ENCODE peak calls at places on chromosomes 2 and 18, in seven cellular contexts. One of them, this sample, is unnamed.

GRCh38 chr2:241795021-241795999 is 13.7 kb upstream of the NEU4 start:
- DNase-seq in mesenchymal stem cell: no peak
- DNase-seq in neuronal stem cell: no peak
- DNase-seq in IMR-90: no peak
- DNase-seq in mesendoderm: no peak
- DNase-seq in trophoblast cell: no peak
- DNase-seq in H9: no peak
- DNase-seq in this sample: no peak

GRCh38 chr18:79819951-79820351 is 22.2 kb downstream of the KCNG2 start:
- DNase-seq in mesenchymal stem cell: no peak
- DNase-seq in neuronal stem cell: no peak
- DNase-seq in IMR-90: no peak
- DNase-seq in mesendoderm: no peak
- DNase-seq in trophoblast cell: no peak
- DNase-seq in H9: no peak
- DNase-seq in this sample: no peak

GRCh38 chr2:128636802-128637147 is 318.1 kb upstream of the HS6ST1 start:
- DNase-seq in mesenchymal stem cell: no peak
- DNase-seq in neuronal stem cell: no peak
- DNase-seq in IMR-90: no peak
- DNase-seq in mesendoderm: no peak
- DNase-seq in trophoblast cell: no peak
- DNase-seq in H9: peak; percentile 28
- DNase-seq in this sample: peak; percentile 38

GRCh38 chr2:239625106-239625845 is 224.5 kb upstream of the HDAC4 start:
- DNase-seq in mesenchymal stem cell: no peak
- DNase-seq in neuronal stem cell: no peak
- DNase-seq in IMR-90: no peak
- DNase-seq in mesendoderm: no peak
- DNase-seq in trophoblast cell: no peak
- DNase-seq in H9: no peak
- DNase-seq in this sample: no peak

GRCh38 chr18:78587096-78587495 is 392.5 kb upstream of the SALL3 start:
- DNase-seq in mesenchymal stem cell: no peak
- DNase-seq in neuronal stem cell: no peak
- DNase-seq in IMR-90: no peak
- DNase-seq in mesendoderm: no peak
- DNase-seq in trophoblast cell: no peak
- DNase-seq in H9: no peak
- DNase-seq in this sample: no peak

GRCh38 chr2:9037176-9037575 is 33.7 kb upstream of the MBOAT2 start:
- DNase-seq in mesenchymal stem cell: no peak
- DNase-seq in neuronal stem cell: no peak
- DNase-seq in IMR-90: peak; percentile 22
- DNase-seq in mesendoderm: no peak
- DNase-seq in trophoblast cell: no peak
- DNase-seq in H9: no peak
- DNase-seq in this sample: no peak

GRCh38 chr2:137910641-137911040 is 53.6 kb upstream of the HNMT start:
- DNase-seq in mesenchymal stem cell: peak; percentile 43
- DNase-seq in neuronal stem cell: peak; percentile 14
- DNase-seq in IMR-90: peak; percentile 20
- DNase-seq in mesendoderm: peak; percentile 19
- DNase-seq in trophoblast cell: peak; percentile 69
- DNase-seq in H9: no peak
- DNase-seq in this sample: no peak

GRCh38 chr2:202099515-202099914 is 26.5 kb downstream of the KIAA2012 start:
- DNase-seq in mesenchymal stem cell: no peak
- DNase-seq in neuronal stem cell: peak; percentile 36
- DNase-seq in IMR-90: no peak
- DNase-seq in mesendoderm: peak; percentile 74
- DNase-seq in trophoblast cell: peak; percentile 6
- DNase-seq in H9: no peak
- DNase-seq in this sample: no peak

GRCh38 chr2:127625146-127625943 is 20.6 kb upstream of the GPR17 start:
- DNase-seq in mesenchymal stem cell: no peak
- DNase-seq in neuronal stem cell: no peak
- DNase-seq in IMR-90: no peak
- DNase-seq in mesendoderm: no peak
- DNase-seq in trophoblast cell: no peak
- DNase-seq in H9: no peak
- DNase-seq in this sample: no peak

GRCh38 chr2:239821694-239822075 is 203.5 kb downstream of the NDUFA10 start:
- DNase-seq in mesenchymal stem cell: no peak
- DNase-seq in neuronal stem cell: no peak
- DNase-seq in IMR-90: no peak
- DNase-seq in mesendoderm: no peak
- DNase-seq in trophoblast cell: no peak
- DNase-seq in H9: peak; percentile 16
- DNase-seq in this sample: no peak

GRCh38 chr2:216320852-216321251 is 51.4 kb downstream of the MARCHF4 start:
- DNase-seq in mesenchymal stem cell: no peak
- DNase-seq in neuronal stem cell: no peak
- DNase-seq in IMR-90: peak; percentile 36
- DNase-seq in mesendoderm: no peak
- DNase-seq in trophoblast cell: peak; percentile 59
- DNase-seq in H9: no peak
- DNase-seq in this sample: no peak

GRCh38 chr2:178819992-178820391 is 12.8 kb upstream of the TTN start:
- DNase-seq in mesenchymal stem cell: no peak
- DNase-seq in neuronal stem cell: no peak
- DNase-seq in IMR-90: no peak
- DNase-seq in mesendoderm: no peak
- DNase-seq in trophoblast cell: no peak
- DNase-seq in H9: no peak
- DNase-seq in this sample: no peak

GRCh38 chr2:45845058-45845457 is 193.6 kb downstream of the PRKCE start:
- DNase-seq in mesenchymal stem cell: peak; percentile 30
- DNase-seq in neuronal stem cell: no peak
- DNase-seq in IMR-90: no peak
- DNase-seq in mesendoderm: no peak
- DNase-seq in trophoblast cell: no peak
- DNase-seq in H9: no peak
- DNase-seq in this sample: no peak

GRCh38 chr18:45324489-45325111 is 290.7 kb upstream of the SLC14A2 start:
- DNase-seq in mesenchymal stem cell: peak; percentile 19
- DNase-seq in neuronal stem cell: peak; percentile 11
- DNase-seq in IMR-90: peak; percentile 8
- DNase-seq in mesendoderm: peak; percentile 74
- DNase-seq in trophoblast cell: peak; percentile 12
- DNase-seq in H9: peak; percentile 38
- DNase-seq in this sample: peak; percentile 21

GRCh38 chr2:4618141-4618540 is 914.8 kb downstream of the DCDC2C start:
- DNase-seq in mesenchymal stem cell: no peak
- DNase-seq in neuronal stem cell: no peak
- DNase-seq in IMR-90: no peak
- DNase-seq in mesendoderm: no peak
- DNase-seq in trophoblast cell: no peak
- DNase-seq in H9: no peak
- DNase-seq in this sample: no peak

GRCh38 chr2:105792561-105792960 is 47.8 kb downstream of the NCK2 start:
- DNase-seq in mesenchymal stem cell: no peak
- DNase-seq in neuronal stem cell: no peak
- DNase-seq in IMR-90: no peak
- DNase-seq in mesendoderm: no peak
- DNase-seq in trophoblast cell: no peak
- DNase-seq in H9: no peak
- DNase-seq in this sample: no peak

GRCh38 chr18:34639662-34640061 is 70.4 kb upstream of the DTNA start:
- DNase-seq in mesenchymal stem cell: no peak
- DNase-seq in neuronal stem cell: no peak
- DNase-seq in IMR-90: no peak
- DNase-seq in mesendoderm: no peak
- DNase-seq in trophoblast cell: no peak
- DNase-seq in H9: no peak
- DNase-seq in this sample: no peak

GRCh38 chr2:134988994-134989605 is 58.1 kb downstream of the MAP3K19 start:
- DNase-seq in mesenchymal stem cell: peak; percentile 49
- DNase-seq in neuronal stem cell: no peak
- DNase-seq in IMR-90: peak; percentile 50
- DNase-seq in mesendoderm: peak; percentile 27
- DNase-seq in trophoblast cell: peak; percentile 57
- DNase-seq in H9: no peak
- DNase-seq in this sample: no peak

DNA sequence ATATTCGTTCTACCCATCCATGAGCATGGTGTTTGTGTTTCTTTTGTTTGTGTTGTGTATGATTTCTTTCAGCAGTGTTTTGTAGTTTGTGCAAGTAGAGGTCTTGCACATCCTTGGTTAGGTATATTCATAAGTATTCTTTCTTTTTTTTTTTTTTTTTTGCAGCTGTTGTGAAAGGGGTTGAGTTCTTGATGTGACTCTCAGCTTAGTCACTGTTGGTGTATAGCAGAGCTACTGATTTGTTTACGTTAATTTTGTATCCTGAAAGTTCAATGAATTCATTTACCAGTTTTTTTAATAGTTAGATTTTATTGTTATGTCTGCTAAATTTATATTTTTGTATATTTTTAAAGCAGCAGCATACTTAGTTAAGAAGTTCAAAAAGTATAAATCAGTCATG is 834.4 kb upstream of the NRXN1 start:
- DNase-seq in mesenchymal stem cell: peak; percentile 23
- DNase-seq in neuronal stem cell: no peak
- DNase-seq in IMR-90: peak; percentile 85
- DNase-seq in mesendoderm: no peak
- DNase-seq in trophoblast cell: no peak
- DNase-seq in H9: no peak
- DNase-seq in this sample: no peak
- H2AK5ac ChIP-seq in mesenchymal stem cell: no peak overlapping the region
- H2AK5ac ChIP-seq in neuronal stem cell: no peak overlapping the region
- H2AK5ac ChIP-seq in IMR-90: no peak overlapping the region
- H2AK5ac ChIP-seq in mesendoderm: no peak overlapping the region
- H2AK5ac ChIP-seq in trophoblast cell: no peak overlapping the region
- H2AK5ac ChIP-seq in H9: no peak overlapping the region
- H2AK5ac ChIP-seq in this sample: no peak overlapping the region

DNA sequence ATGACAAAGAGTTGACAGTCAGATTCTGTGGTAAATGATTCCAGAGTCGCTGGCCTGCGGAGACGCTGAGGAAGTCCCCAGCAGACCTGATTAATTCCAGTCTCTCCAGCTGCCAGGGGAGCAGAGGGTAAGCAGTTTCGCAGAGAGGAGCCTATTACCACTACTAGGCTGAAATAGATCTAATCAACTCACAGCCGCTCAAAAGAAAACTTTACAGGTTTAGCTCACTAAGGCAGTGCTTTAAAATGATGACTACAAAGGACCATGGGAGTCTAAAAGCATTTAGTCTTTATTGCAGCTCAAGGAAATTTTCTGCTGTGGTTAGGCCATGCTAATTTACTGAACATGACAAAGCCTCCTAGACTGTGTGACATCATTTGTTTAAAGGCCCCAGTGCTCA is 445.6 kb upstream of the POU3F3 start:
- DNase-seq in mesenchymal stem cell: no peak
- DNase-seq in neuronal stem cell: no peak
- DNase-seq in IMR-90: no peak
- DNase-seq in mesendoderm: peak; percentile 54
- DNase-seq in trophoblast cell: no peak
- DNase-seq in H9: no peak
- DNase-seq in this sample: no peak
- H2AK5ac ChIP-seq in mesenchymal stem cell: no peak overlapping the region
- H2AK5ac ChIP-seq in neuronal stem cell: no peak overlapping the region
- H2AK5ac ChIP-seq in IMR-90: no peak overlapping the region
- H2AK5ac ChIP-seq in mesendoderm: no peak overlapping the region
- H2AK5ac ChIP-seq in trophoblast cell: no peak overlapping the region
- H2AK5ac ChIP-seq in H9: no peak overlapping the region
- H2AK5ac ChIP-seq in this sample: no peak overlapping the region

GRCh38 chr18:28040216-28040615 is 136.7 kb downstream of the CDH2 start:
- DNase-seq in mesenchymal stem cell: no peak
- DNase-seq in neuronal stem cell: no peak
- DNase-seq in IMR-90: no peak
- DNase-seq in mesendoderm: no peak
- DNase-seq in trophoblast cell: no peak
- DNase-seq in H9: no peak
- DNase-seq in this sample: no peak
- H2AK5ac ChIP-seq in mesenchymal stem cell: no peak overlapping the region
- H2AK5ac ChIP-seq in neuronal stem cell: no peak overlapping the region
- H2AK5ac ChIP-seq in IMR-90: no peak overlapping the region
- H2AK5ac ChIP-seq in mesendoderm: no peak overlapping the region
- H2AK5ac ChIP-seq in trophoblast cell: no peak overlapping the region
- H2AK5ac ChIP-seq in H9: no peak overlapping the region
- H2AK5ac ChIP-seq in this sample: no peak overlapping the region

GRCh38 chr2:47078541-47079482 is 76.3 kb downstream of the STPG4 start:
- DNase-seq in mesenchymal stem cell: no peak
- DNase-seq in neuronal stem cell: no peak
- DNase-seq in IMR-90: no peak
- DNase-seq in mesendoderm: no peak
- DNase-seq in trophoblast cell: no peak
- DNase-seq in H9: no peak
- DNase-seq in this sample: no peak

GRCh38 chr2:47076126-47076506 is 79.0 kb downstream of the STPG4 start:
- DNase-seq in mesenchymal stem cell: no peak
- DNase-seq in neuronal stem cell: no peak
- DNase-seq in IMR-90: no peak
- DNase-seq in mesendoderm: no peak
- DNase-seq in trophoblast cell: no peak
- DNase-seq in H9: no peak
- DNase-seq in this sample: no peak

GRCh38 chr2:47075361-47076125 is 79.6 kb downstream of the STPG4 start:
- DNase-seq in mesenchymal stem cell: peak; percentile 40
- DNase-seq in neuronal stem cell: no peak
- DNase-seq in IMR-90: peak; percentile 47
- DNase-seq in mesendoderm: peak; percentile 67
- DNase-seq in trophoblast cell: peak; percentile 34
- DNase-seq in H9: no peak
- DNase-seq in this sample: no peak

GRCh38 chr2:47077442-47078117 is 77.5 kb downstream of the STPG4 start:
- DNase-seq in mesenchymal stem cell: no peak
- DNase-seq in neuronal stem cell: no peak
- DNase-seq in IMR-90: no peak
- DNase-seq in mesendoderm: peak; percentile 59
- DNase-seq in trophoblast cell: no peak
- DNase-seq in H9: no peak
- DNase-seq in this sample: no peak

DNA sequence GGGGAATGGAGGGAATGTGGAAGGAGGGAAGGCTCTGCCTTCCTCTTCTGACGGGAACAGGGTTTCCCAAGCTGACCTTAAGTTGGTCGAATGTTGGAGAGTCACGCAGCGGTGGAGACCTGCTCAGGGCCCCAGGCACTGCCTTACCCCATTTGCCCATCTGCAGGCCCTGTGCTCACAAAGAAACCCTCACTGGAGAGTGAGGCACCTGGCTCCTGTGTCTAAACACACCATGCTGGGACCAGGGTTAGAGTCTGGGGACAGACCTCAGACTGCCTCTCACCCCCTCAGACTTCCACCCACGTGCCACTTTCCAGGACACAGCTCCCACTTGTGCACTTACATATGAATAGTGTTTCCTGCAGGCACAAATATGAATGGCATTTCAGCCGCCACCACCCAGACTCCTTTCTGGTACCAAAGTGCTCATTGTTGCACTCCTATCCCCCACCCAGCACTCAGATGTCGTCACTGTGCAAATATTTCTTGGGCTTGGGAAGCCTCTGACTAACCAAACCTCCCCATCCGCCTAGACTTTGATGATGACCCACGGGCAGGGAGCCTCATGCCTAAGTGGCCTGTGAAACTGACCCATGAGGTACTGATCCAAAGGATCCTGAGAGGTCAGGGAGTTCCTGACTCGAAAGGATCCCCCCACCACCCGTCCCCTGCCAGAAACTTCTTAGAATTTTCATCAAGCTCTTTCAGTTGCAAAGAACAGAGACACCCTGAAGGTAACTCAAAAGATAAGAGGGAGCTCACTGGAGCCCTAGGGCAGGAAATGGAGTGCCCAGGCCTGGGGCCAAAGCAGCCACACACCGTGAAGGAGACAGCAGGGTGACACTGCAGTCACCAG is 78.3 kb downstream of the STPG4 start:
- DNase-seq in mesenchymal stem cell: peak; percentile 96
- DNase-seq in neuronal stem cell: no peak
- DNase-seq in IMR-90: peak; percentile 97
- DNase-seq in mesendoderm: peak; percentile 93
- DNase-seq in trophoblast cell: peak; percentile 99
- DNase-seq in H9: no peak
- DNase-seq in this sample: no peak
- H2AK5ac ChIP-seq in mesenchymal stem cell: peak overlapping the region; percentile 98
- H2AK5ac ChIP-seq in neuronal stem cell: peak overlapping the region; percentile 73
- H2AK5ac ChIP-seq in IMR-90: peak overlapping the region; percentile 100
- H2AK5ac ChIP-seq in mesendoderm: no peak overlapping the region
- H2AK5ac ChIP-seq in trophoblast cell: peak overlapping the region; percentile 88
- H2AK5ac ChIP-seq in H9: no peak overlapping the region
- H2AK5ac ChIP-seq in this sample: no peak overlapping the region

This sample was measured in H1.